ENCODE peak calls at places on chromosome 13, in eight cellular contexts. S is KG1, F is Daoy, I is thoracic aorta, R is T-helper 1 cell, T is heart right ventricle, Y is substantia nigra, B is activated T-cell treated with anti-CD3 and anti-CD28 coated beads for 24 hours. X is an unnamed sample.

GRCh38 chr13:112245179-112245724 is 130.9 kb upstream of the SPACA7 start:
- DNase-seq in F (no peak), I (no peak), B (no peak), T (no peak), S (no peak), R (no peak), Y (no peak), X (no peak)

GRCh38 chr13:50991624-50992610 is 82.3 kb downstream of the RNASEH2B start:
- DNase-seq in B (no peak), I (no peak), R (no peak), S (no peak), T (no peak), Y (no peak), F (no peak), X (no peak)

GRCh38 chr13:114076329-114076761 is 56.1 kb downstream of the RASA3 start:
- DNase-seq in T (no peak), I (no peak), R (no peak), S (no peak), F (no peak), Y (no peak), B (no peak), X (no peak)

GRCh38 chr13:90222758-90223157 is 1124.7 kb upstream of the MIR17HG start:
- DNase-seq in F (no peak), I (no peak), T (no peak), S (no peak), Y (no peak), B (no peak), R (no peak), X (no peak)

GRCh38 chr13:48383384-48383783 is 29.5 kb downstream of the LPAR6 start:
- DNase-seq in S (no peak), B (no peak), R (no peak), I (no peak), Y (no peak), T (no peak), F (no peak), X (no peak)

GRCh38 chr13:75489502-75490263 is 7.7 kb upstream of the TBC1D4 start:
- DNase-seq in I (no peak), R (no peak), F (peak), Y (no peak), S (no peak), T (no peak), B (no peak), X (no peak)

GRCh38 chr13:35252536-35253205 is 223.8 kb downstream of the MAB21L1 start:
- DNase-seq in B (no peak), F (no peak), S (no peak), R (no peak), Y (no peak), I (no peak), T (no peak), X (no peak)

GRCh38 chr13:105196052-105196451 is 1339.4 kb downstream of the EFNB2 start:
- DNase-seq in T (no peak), S (no peak), Y (no peak), B (no peak), I (no peak), F (peak), R (no peak), X (no peak)

GRCh38 chr13:108227651-108228272 is 9.6 kb downstream of the ABHD13 start:
- DNase-seq in F (no peak), S (peak), B (no peak), Y (no peak), I (no peak), T (peak), R (peak), X (peak)

GRCh38 chr13:73449258-73449657 is 390.5 kb downstream of the KLF5 start:
- DNase-seq in T (no peak), I (no peak), Y (no peak), B (no peak), F (no peak), S (no peak), R (no peak), X (no peak)

GRCh38 chr13:99374169-99374991 is 67.2 kb upstream of the GPR183 start:
- DNase-seq in S (no peak), I (no peak), T (no peak), R (no peak), B (no peak), F (no peak), Y (no peak), X (no peak)

GRCh38 chr13:27450921-27451461 is 627 bp upstream of the MTIF3 start:
- DNase-seq in B (no peak), R (no peak), F (peak), S (no peak), I (no peak), Y (peak), T (peak), X (peak)

GRCh38 chr13:26442541-26442940 is 114.9 kb upstream of the WASF3 start:
- DNase-seq in S (no peak), B (no peak), Y (no peak), I (no peak), F (no peak), R (no peak), T (no peak), X (no peak)

GRCh38 chr13:80551650-80552497 is 210.9 kb upstream of the SPRY2 start:
- DNase-seq in I (no peak), R (no peak), S (no peak), Y (no peak), T (no peak), F (no peak), B (no peak), X (no peak)

GRCh38 chr13:31053098-31053497 is 108.6 kb downstream of the HSPH1 start:
- DNase-seq in B (no peak), T (peak), S (no peak), F (no peak), I (no peak), R (no peak), Y (no peak), X (no peak)

GRCh38 chr13:22461854-22462565 is 718.8 kb upstream of the SGCG start:
- DNase-seq in S (no peak), R (no peak), B (no peak), T (no peak), F (peak), I (no peak), Y (no peak), X (no peak)

GRCh38 chr13:109500146-109500773 is 286.1 kb downstream of the IRS2 start:
- DNase-seq in Y (peak), S (no peak), T (no peak), I (no peak), R (no peak), B (no peak), F (no peak), X (no peak)

GRCh38 chr13:45393941-45394570 is 24.1 kb downstream of the SLC25A30 start:
- DNase-seq in B (no peak), T (peak), R (peak), F (peak), S (peak), I (no peak), Y (peak), X (no peak)

GRCh38 chr13:110337287-110337686 is 30.2 kb downstream of the COL4A2 start:
- DNase-seq in Y (no peak), B (no peak), I (no peak), F (no peak), S (no peak), T (no peak), R (no peak), X (no peak)

GRCh38 chr13:41974262-41974900 is 13.5 kb upstream of the VWA8 start:
- DNase-seq in T (no peak), S (no peak), B (no peak), I (no peak), F (no peak), R (no peak), Y (no peak), X (no peak)

GRCh38 chr13:29934531-29935308 is 84.3 kb upstream of the UBL3 start:
- DNase-seq in R (no peak), Y (no peak), F (no peak), T (no peak), S (no peak), I (no peak), B (no peak), X (no peak)

GRCh38 chr13:34176636-34177035 is 358.7 kb downstream of the RFC3 start:
- DNase-seq in T (no peak), S (no peak), B (no peak), R (no peak), F (no peak), I (no peak), Y (no peak), X (no peak)

GRCh38 chr13:71864094-71864980 is 2.7 kb downstream of the DACH1 start:
- DNase-seq in T (peak), I (no peak), B (no peak), S (no peak), F (no peak), Y (no peak), R (no peak), X (no peak)

GRCh38 chr13:27131202-27131623 is 40.4 kb downstream of the USP12 start:
- DNase-seq in S (no peak), T (no peak), R (peak), F (peak), B (peak), Y (no peak), I (no peak), X (peak)

GRCh38 chr13:99313473-99313872 is 6.3 kb upstream of the GPR183 start:
- DNase-seq in B (no peak), F (no peak), T (no peak), S (no peak), R (no peak), Y (no peak), I (no peak), X (no peak)

GRCh38 chr13:93788456-93788855 is 561.8 kb downstream of the GPC6 start:
- DNase-seq in I (no peak), R (no peak), B (no peak), Y (no peak), T (no peak), F (no peak), S (no peak), X (no peak)

GRCh38 chr13:75319244-75319643 is 162.7 kb downstream of the TBC1D4 start:
- DNase-seq in S (no peak), B (no peak), F (peak), Y (no peak), T (no peak), I (no peak), R (no peak), X (no peak)

GRCh38 chr13:100808848-100809247 is 134.3 kb upstream of the TMTC4 start:
- DNase-seq in F (no peak), T (no peak), R (no peak), Y (no peak), I (no peak), S (no peak), B (no peak), X (no peak)

GRCh38 chr13:65036999-65037398 is 2193.1 kb downstream of the PCDH9 start:
- DNase-seq in T (no peak), R (no peak), F (no peak), I (no peak), Y (no peak), B (no peak), S (no peak), X (no peak)

GRCh38 chr13:60520902-60521563 is 124.0 kb downstream of the TDRD3 start:
- DNase-seq in S (no peak), B (no peak), Y (no peak), I (no peak), R (no peak), F (no peak), T (no peak), X (no peak)

GRCh38 chr13:97568850-97569249 is 134.9 kb downstream of the RAP2A start:
- DNase-seq in I (no peak), F (peak), S (no peak), T (no peak), R (no peak), B (no peak), Y (no peak), X (no peak)

GRCh38 chr13:105170438-105170837 is 1365.0 kb downstream of the EFNB2 start:
- DNase-seq in S (no peak), I (no peak), B (no peak), Y (no peak), F (no peak), T (no peak), R (no peak), X (no peak)